ENCODE peak calls at places on chromosomes 16 and 17, in six cellular contexts. M, R, J, N, T and X are unnamed samples.

GRCh38 chr17:81481011-81481799 is 31.4 kb downstream of the ACTG1 start:
- DNase-seq in M (peak), R (peak), J (peak), N (peak), T (peak), X (peak)

GRCh38 chr16:30706046-30706445 is 7.1 kb downstream of the SRCAP start:
- DNase-seq in M (no peak), R (no peak), J (no peak), N (no peak), T (no peak), X (no peak)

GRCh38 chr16:17777461-17777863 is 306.7 kb upstream of the XYLT1 start:
- DNase-seq in M (peak), R (no peak), J (no peak), N (no peak), T (no peak), X (peak)

GRCh38 chr17:29368926-29369325 is 21.2 kb upstream of the TAOK1 start:
- DNase-seq in M (no peak), R (peak), J (peak), N (peak), T (no peak), X (peak)

GRCh38 chr17:62675260-62675659 is 47.8 kb downstream of the MRC2 start:
- DNase-seq in M (no peak), R (no peak), J (no peak), N (no peak), T (no peak), X (no peak)

GRCh38 chr17:50426814-50427787 is 1.1 kb downstream of the ACSF2 start:
- DNase-seq in M (peak), R (peak), J (peak), N (peak), T (no peak), X (peak)

GRCh38 chr17:31446195-31446967 is 54.9 kb downstream of the RAB11FIP4 start:
- DNase-seq in M (no peak), R (no peak), J (no peak), N (no peak), T (no peak), X (no peak)

GRCh38 chr16:2282866-2283555 is 15.1 kb upstream of the RNPS1 start:
- DNase-seq in M (no peak), R (no peak), J (no peak), N (no peak), T (no peak), X (no peak)

GRCh38 chr17:81464586-81464985 is 48.0 kb downstream of the ACTG1 start:
- DNase-seq in M (no peak), R (no peak), J (no peak), N (no peak), T (no peak), X (no peak)

GRCh38 chr17:7842380-7842949 is 8.4 kb downstream of the KDM6B start:
- DNase-seq in M (peak), R (peak), J (peak), N (no peak), T (peak), X (peak)

GRCh38 chr17:1997146-1997586 is 28.0 kb downstream of the RTN4RL1 start:
- DNase-seq in M (no peak), R (no peak), J (no peak), N (no peak), T (no peak), X (no peak)

GRCh38 chr17:34095101-34095500 is 160.0 kb upstream of the CCL2 start:
- DNase-seq in M (no peak), R (no peak), J (no peak), N (no peak), T (no peak), X (no peak)

GRCh38 chr17:76492989-76493501 is 8.2 kb downstream of the RHBDF2 start:
- DNase-seq in M (peak), R (peak), J (peak), N (no peak), T (no peak), X (peak)

GRCh38 chr17:57464191-57464864 is 208.0 kb downstream of the MSI2 start:
- DNase-seq in M (no peak), R (peak), J (no peak), N (no peak), T (no peak), X (no peak)

GRCh38 chr17:55588858-55589257 is 77.6 kb upstream of the SMIM36 start:
- DNase-seq in M (peak), R (no peak), J (peak), N (no peak), T (no peak), X (peak)

GRCh38 chr17:61461586-61461966 is 9.4 kb downstream of the TBX4 start:
- DNase-seq in M (no peak), R (no peak), J (no peak), N (no peak), T (no peak), X (no peak)

GRCh38 chr17:44557653-44558285 is 485 bp downstream of the FZD2 start:
- DNase-seq in M (peak), R (peak), J (peak), N (peak), T (no peak), X (peak)

GRCh38 chr17:50221500-50222480 is 20.4 kb upstream of the COL1A1 start:
- DNase-seq in M (peak), R (no peak), J (peak), N (no peak), T (no peak), X (peak)

GRCh38 chr17:66406701-66407644 is 104.6 kb downstream of the PRKCA start:
- DNase-seq in M (no peak), R (no peak), J (no peak), N (no peak), T (no peak), X (no peak)

GRCh38 chr16:25366078-25366477 is 108.4 kb upstream of the ZKSCAN2 start:
- DNase-seq in M (no peak), R (no peak), J (no peak), N (no peak), T (no peak), X (no peak)

GRCh38 chr17:40528692-40529417 is 27.4 kb upstream of the TNS4 start:
- DNase-seq in M (no peak), R (no peak), J (no peak), N (no peak), T (no peak), X (no peak)